ENCODE peak calls at places on chromosomes 2 and 18, in four cellular contexts. Z is IMR-90, W is neural progenitor cell, H is fibroblast of villous mesenchyme. U is an unnamed sample.

GRCh38 chr2:191938779-191939178 is 91.9 kb upstream of the CAVIN2 start:
- DNase-seq in W (no peak), Z (no peak), H (no peak), U (no peak)

GRCh38 chr2:110866496-110866895 is 134.1 kb downstream of the ACOXL start:
- DNase-seq in H (no peak), W (peak), Z (no peak), U (no peak)

GRCh38 chr2:100178085-100178788 is 35.8 kb upstream of the AFF3 start:
- DNase-seq in H (peak), W (peak), Z (peak), U (peak)

GRCh38 chr2:203905661-203906060 is 30.9 kb upstream of the ICOS start:
- DNase-seq in H (no peak), Z (peak), W (no peak), U (no peak)

GRCh38 chr2:43224571-43225092 is 1.8 kb downstream of the ZFP36L2 start:
- DNase-seq in Z (peak), W (peak), H (peak), U (peak)

GRCh38 chr2:119008108-119008507 is 66.1 kb downstream of the MARCO start:
- DNase-seq in H (no peak), W (no peak), Z (no peak), U (no peak)

GRCh38 chr2:219570194-219570923 is 980 bp downstream of the OBSL1 start:
- DNase-seq in H (peak), W (peak), Z (peak), U (no peak)

GRCh38 chr2:102245266-102246151 is 58.7 kb downstream of the IL1RL2 start:
- DNase-seq in H (peak), Z (peak), W (no peak), U (no peak)

GRCh38 chr2:1769703-1770422 is 25.5 kb upstream of the PXDN start:
- DNase-seq in H (peak), Z (peak), W (peak), U (peak)

GRCh38 chr2:218853766-218854165 is 5.8 kb upstream of the WNT6 start:
- DNase-seq in W (no peak), H (peak), Z (peak), U (no peak)

GRCh38 chr18:74654637-74655036 is 57.0 kb downstream of the ZNF407 start:
- DNase-seq in Z (peak), W (no peak), H (no peak), U (no peak)

GRCh38 chr2:180604077-180604476 is 376.3 kb upstream of the UBE2E3 start:
- DNase-seq in W (peak), H (peak), Z (peak), U (no peak)

GRCh38 chr2:28193552-28194383 is 198.9 kb upstream of the FOSL2 start:
- DNase-seq in W (no peak), H (peak), Z (peak), U (no peak)

GRCh38 chr18:7878265-7879173 is 311.4 kb downstream of the PTPRM start:
- DNase-seq in W (peak), H (no peak), Z (no peak), U (no peak)

GRCh38 chr2:60499082-60499429 is 54.4 kb downstream of the BCL11A start:
- DNase-seq in Z (no peak), H (no peak), W (no peak), U (no peak)

GRCh38 chr2:163252199-163252598 is 413.6 kb upstream of the KCNH7 start:
- DNase-seq in Z (no peak), W (no peak), H (no peak), U (no peak)

GRCh38 chr18:48290162-48290926 is 118.8 kb downstream of the ZBTB7C start:
- DNase-seq in W (peak), Z (no peak), H (no peak), U (no peak)

GRCh38 chr2:61707984-61708852 is 145.6 kb downstream of the FAM161A start:
- DNase-seq in W (peak), Z (peak), H (peak), U (no peak)

GRCh38 chr2:211453311-211453894 is 897.0 kb downstream of the CPS1 start:
- DNase-seq in W (no peak), H (no peak), Z (no peak), U (no peak)

GRCh38 chr18:77016936-77017335 is 115.6 kb downstream of the MBP start:
- DNase-seq in Z (no peak), W (no peak), H (no peak), U (no peak)

GRCh38 chr2:238097988-238098853 is 1.9 kb upstream of the ESPNL start:
- DNase-seq in H (peak), W (peak), Z (no peak), U (no peak)

GRCh38 chr2:62760555-62760954 is 55.0 kb downstream of the EHBP1 start:
- DNase-seq in W (no peak), Z (peak), H (peak), U (no peak)

GRCh38 chr2:226077031-226077430 is 677.5 kb downstream of the NYAP2 start:
- DNase-seq in W (no peak), Z (peak), H (peak), U (no peak)

GRCh38 chr2:113216321-113216720 is 42.5 kb downstream of the PSD4 start:
- DNase-seq in Z (no peak), H (no peak), W (no peak), U (no peak)

GRCh38 chr2:63053889-63054725 is 3.5 kb downstream of the OTX1 start:
- DNase-seq in H (no peak), Z (no peak), W (peak), U (peak)

GRCh38 chr2:30367232-30368070 is 79.6 kb upstream of the LCLAT1 start:
- DNase-seq in H (no peak), W (no peak), Z (peak), U (no peak)

GRCh38 chr18:3720818-3721545 is 271.0 kb downstream of the TGIF1 start:
- DNase-seq in W (no peak), H (no peak), Z (no peak), U (no peak)

DNA sequence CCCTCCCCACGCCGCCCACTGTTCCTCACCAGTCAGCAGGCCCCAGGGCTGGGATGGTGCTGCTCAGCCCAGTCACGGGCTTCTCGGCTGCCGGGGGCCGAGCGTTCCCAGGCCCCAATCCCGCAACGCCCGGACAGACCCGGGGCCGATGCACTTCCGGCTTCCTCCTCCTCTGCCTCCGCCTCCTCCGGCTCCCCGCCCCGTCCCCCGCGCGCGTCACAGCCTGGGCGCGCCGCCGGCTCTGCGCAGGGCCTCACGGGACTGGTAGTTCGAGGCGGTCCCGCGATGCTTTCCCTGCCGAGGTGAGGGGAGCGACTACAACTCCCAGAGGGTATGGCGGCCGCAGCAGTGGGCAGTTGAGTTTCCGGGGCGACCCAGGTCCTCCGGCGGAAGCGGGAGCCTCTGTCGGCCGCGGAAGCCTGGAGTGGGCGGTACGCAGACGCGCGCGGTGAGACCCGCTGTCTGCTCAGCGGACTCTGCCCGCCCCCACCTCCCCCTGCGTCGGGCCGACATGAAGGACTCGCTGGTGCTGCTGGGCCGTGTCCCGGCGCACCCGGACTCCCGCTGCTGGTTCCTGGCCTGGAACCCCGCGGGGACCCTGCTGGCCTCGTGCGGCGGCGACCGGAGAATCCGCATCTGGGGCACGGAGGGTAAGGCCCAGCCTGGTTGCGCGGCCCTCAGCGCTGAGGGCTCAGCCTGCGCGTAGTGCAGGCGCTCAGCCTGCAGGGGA is at the start of the genes CIAO1 and TMEM127:
- DNase-seq in Z (peak), H (peak), W (peak), U (peak)
- TF ChIP-seq CTCF in Z (peak), H (peak), W (peak), U (peak)

DNA sequence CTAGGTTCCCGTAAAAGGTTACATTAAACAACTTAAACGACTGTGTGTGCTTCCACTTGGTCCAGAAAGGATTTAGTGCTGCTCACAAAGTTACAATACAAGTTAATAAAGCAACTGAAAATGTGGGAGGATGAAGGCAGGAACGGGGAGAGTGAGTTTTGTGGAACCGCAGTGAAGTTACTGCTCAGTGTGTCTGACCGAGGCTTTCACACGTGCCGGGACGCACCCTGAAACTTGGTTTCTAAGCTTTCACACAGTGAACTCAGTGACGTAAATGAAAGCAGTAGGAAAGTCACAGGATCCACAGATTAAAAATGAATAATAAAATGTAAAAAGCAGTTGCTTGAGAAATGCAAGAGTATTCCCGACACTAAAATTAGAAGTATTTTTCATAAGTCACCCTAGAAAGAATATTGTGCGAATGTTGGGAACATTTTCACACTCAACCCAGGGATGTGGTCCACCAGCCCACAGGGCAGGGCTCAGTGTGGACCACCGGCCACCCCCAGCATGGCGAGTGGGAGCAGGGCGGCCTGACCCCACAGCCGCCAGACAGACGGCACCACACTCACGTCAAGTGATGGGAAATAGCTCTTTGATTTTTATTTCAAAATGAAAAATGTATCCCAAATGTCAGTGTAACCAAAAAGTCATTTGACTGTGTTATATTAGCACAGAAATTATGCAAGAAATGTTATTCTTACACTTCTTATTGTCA is 32.6 kb upstream of the CHMP1B start:
- DNase-seq in Z (no peak), H (peak), W (no peak), U (no peak)
- TF ChIP-seq CTCF in Z (no peak), H (no peak), W (no peak), U (no peak)

GRCh38 chr2:10812362-10813084 is at the start of gene PDIA6:
- DNase-seq in Z (peak), W (peak), H (peak), U (peak)
- TF ChIP-seq CTCF in Z (no peak), W (no peak), H (no peak), U (no peak)

GRCh38 chr2:65351234-65351947 is 81.0 kb downstream of the SPRED2 start:
- DNase-seq in Z (peak), H (peak), W (no peak), U (no peak)

GRCh38 chr2:65349863-65350262 is 82.5 kb downstream of the SPRED2 start:
- DNase-seq in Z (peak), H (peak), W (peak), U (no peak)

GRCh38 chr2:65351948-65352595 is 80.3 kb downstream of the SPRED2 start:
- DNase-seq in Z (no peak), H (no peak), W (no peak), U (no peak)

GRCh38 chr2:65353046-65353445 is 79.4 kb downstream of the SPRED2 start:
- DNase-seq in Z (no peak), H (no peak), W (peak), U (no peak)

DNA sequence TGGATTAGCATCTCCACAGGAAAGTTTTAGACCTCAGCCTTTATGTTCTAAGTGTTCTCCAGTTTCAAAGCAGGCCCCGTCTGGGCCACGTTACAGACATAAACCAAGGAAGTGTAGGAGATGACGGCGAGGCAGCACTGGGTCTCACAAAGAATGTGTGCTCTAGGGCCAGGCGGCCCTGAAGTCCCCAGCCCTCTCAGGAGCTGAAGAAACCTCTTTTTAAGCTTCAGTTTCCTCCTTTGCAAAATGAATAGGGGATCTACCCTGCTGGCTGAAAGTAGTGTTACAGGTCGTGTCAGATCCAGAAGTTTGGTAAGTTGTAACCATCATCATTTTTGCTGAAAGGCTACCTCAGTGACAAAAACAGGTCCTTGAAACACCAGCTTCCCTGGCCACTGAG is 81.7 kb downstream of the SPRED2 start:
- DNase-seq in Z (no peak), H (peak), W (peak), U (no peak)
- TF ChIP-seq CTCF in Z (peak), H (peak), W (peak), U (peak)

DNA sequence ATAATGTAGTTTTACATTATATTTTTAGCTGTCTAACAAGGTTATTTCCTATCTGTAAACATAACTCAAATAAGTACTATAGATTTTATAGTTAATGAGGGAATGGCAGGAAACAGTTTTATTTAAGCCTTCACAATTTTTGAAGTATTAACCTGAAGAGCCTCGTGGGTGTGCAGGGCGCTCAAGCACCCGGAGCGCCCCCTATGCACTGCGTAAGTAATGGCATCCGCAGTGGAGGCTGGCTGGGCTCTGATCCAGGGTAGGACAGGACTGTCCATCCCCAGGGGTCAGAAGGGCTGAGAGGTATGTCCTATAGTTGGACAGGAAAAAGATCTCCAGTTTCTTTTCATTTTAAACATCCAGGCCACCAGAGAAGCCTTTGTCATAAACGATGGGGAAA is 8.2 kb upstream of the GBX2 start:
- DNase-seq in W (peak), Z (peak), H (peak), U (no peak)
- TF ChIP-seq CTCF in W (peak), Z (peak), H (peak), U (peak)

GRCh38 chr2:231541605-231542509 is 11.6 kb upstream of the NMUR1 start:
- DNase-seq in Z (no peak), H (peak), W (peak), U (no peak)
- TF ChIP-seq CTCF in Z (no peak), H (peak), W (peak), U (peak)

GRCh38 chr18:79725486-79725885 is 45.9 kb downstream of the CTDP1 start:
- DNase-seq in H (no peak), Z (no peak), W (no peak), U (no peak)

GRCh38 chr18:79723036-79723435 is 43.4 kb downstream of the CTDP1 start:
- DNase-seq in H (no peak), Z (no peak), W (no peak), U (no peak)

GRCh38 chr18:79726721-79727120 is 47.1 kb downstream of the CTDP1 start:
- DNase-seq in W (no peak), H (no peak), Z (no peak), U (no peak)

GRCh38 chr18:79724299-79725080 is 44.9 kb downstream of the CTDP1 start:
- DNase-seq in W (no peak), Z (no peak), H (no peak), U (no peak)

DNA sequence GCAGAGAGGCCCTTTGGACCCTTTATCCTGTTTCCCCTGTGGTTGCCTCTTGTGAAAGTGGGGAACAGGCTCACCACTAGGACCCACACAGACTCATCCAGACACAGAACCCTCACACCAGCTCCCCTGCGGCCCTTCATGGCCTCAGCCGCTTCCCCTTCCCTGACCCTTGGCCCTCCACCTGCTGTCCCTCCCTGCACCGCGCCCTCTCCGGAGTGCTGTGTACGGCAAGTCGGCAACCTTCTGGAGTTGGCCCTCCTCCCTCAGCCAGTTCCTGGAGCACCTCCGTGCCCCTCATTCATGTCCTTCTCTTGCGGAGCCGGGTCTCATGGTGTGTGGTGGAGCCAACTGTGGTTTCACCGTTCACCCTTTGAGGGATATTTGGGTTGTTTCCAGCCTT is 44.0 kb downstream of the CTDP1 start:
- DNase-seq in Z (no peak), H (no peak), W (no peak), U (no peak)
- TF ChIP-seq CTCF in Z (no peak), H (no peak), W (no peak), U (no peak)

GRCh38 chr2:147331790-147332419 is 512.9 kb upstream of the ACVR2A start:
- DNase-seq in W (peak), Z (no peak), H (peak), U (no peak)
- TF ChIP-seq CTCF in W (peak), Z (no peak), H (peak), U (peak)

U was measured in neural crest cell.